ENCODE peak calls at places on chromosomes 5 and 9, in six cellular contexts. L is left ventricle myocardium inferior, R is GM10248, D is GM12878, H is hepatocyte, U is AG09319. W is an unnamed sample.

GRCh38 chr9:92807757-92808725 is 43.4 kb upstream of the BICD2 start:
- DNase-seq in L (no peak), R (no peak), D (no peak), H (no peak), U (no peak), W (no peak)

GRCh38 chr5:164053123-164053522 is 547.7 kb downstream of the MAT2B start:
- DNase-seq in L (no peak), R (no peak), D (no peak), H (no peak), U (no peak), W (no peak)

GRCh38 chr5:68533571-68534051 is 318.1 kb downstream of the PIK3R1 start:
- DNase-seq in L (no peak), R (no peak), D (no peak), H (no peak), U (no peak), W (no peak)

GRCh38 chr5:139900546-139901250 is 105.1 kb downstream of the PSD2 start:
- DNase-seq in L (no peak), R (no peak), D (no peak), H (no peak), U (no peak), W (no peak)

GRCh38 chr5:171137768-171138540 is 171.1 kb upstream of the TLX3 start:
- DNase-seq in L (no peak), R (no peak), D (no peak), H (no peak), U (no peak), W (no peak)

GRCh38 chr9:33517373-33517772 is 6.7 kb upstream of the ANKRD18B start:
- DNase-seq in L (no peak), R (peak), D (no peak), H (peak), U (no peak), W (no peak)

GRCh38 chr5:117054808-117055398 is 480.3 kb upstream of the SEMA6A start:
- DNase-seq in L (no peak), R (no peak), D (no peak), H (no peak), U (no peak), W (no peak)

GRCh38 chr5:36722913-36723312 is 116.5 kb downstream of the SLC1A3 start:
- DNase-seq in L (no peak), R (no peak), D (peak), H (no peak), U (no peak), W (no peak)

GRCh38 chr9:137253717-137254623 is 1.2 kb upstream of the NELFB start:
- DNase-seq in L (no peak), R (no peak), D (no peak), H (no peak), U (no peak), W (no peak)

GRCh38 chr5:142446131-142446959 is 121.5 kb upstream of the SPRY4 start:
- DNase-seq in L (no peak), R (no peak), D (no peak), H (peak), U (no peak), W (no peak)

GRCh38 chr5:15073453-15073852 is 201.9 kb upstream of the ANKH start:
- DNase-seq in L (no peak), R (no peak), D (no peak), H (no peak), U (no peak), W (no peak)

GRCh38 chr5:15064396-15064795 is 192.8 kb upstream of the ANKH start:
- DNase-seq in L (no peak), R (no peak), D (no peak), H (no peak), U (no peak), W (no peak)

GRCh38 chr5:15074651-15075050 is 203.1 kb upstream of the ANKH start:
- DNase-seq in L (no peak), R (no peak), D (no peak), H (no peak), U (no peak), W (no peak)

GRCh38 chr5:15069407-15069905 is 197.9 kb upstream of the ANKH start:
- DNase-seq in L (no peak), R (no peak), D (no peak), H (no peak), U (no peak), W (no peak)
- TF ChIP-seq CTCF in L (no peak), R (no peak), D (no peak), H (no peak), U (no peak), W (no peak)

DNA sequence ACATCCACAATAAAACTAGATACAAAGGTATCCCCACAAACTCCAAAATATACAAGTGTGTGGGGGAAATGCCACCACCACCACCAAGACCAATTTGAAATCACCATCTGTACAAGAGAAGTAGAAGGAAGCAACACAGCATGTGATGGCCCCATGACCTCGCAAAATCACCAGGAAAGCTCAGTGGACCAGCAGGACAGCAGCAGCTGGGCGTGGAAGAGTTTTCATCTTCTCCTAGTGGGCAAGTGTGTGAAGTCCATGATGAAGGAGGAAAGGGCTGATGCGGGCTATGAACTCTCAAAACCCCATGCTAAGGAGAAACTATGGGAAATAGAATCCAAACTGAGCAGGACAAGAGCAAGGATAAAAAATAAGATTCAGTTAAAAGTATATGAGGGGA is 58.1 kb downstream of the GOLPH3 start:
- DNase-seq in L (no peak), R (no peak), D (no peak), H (no peak), U (no peak), W (no peak)
- TF ChIP-seq CTCF in L (no peak), R (no peak), D (no peak), H (no peak), U (no peak), W (no peak)

DNA sequence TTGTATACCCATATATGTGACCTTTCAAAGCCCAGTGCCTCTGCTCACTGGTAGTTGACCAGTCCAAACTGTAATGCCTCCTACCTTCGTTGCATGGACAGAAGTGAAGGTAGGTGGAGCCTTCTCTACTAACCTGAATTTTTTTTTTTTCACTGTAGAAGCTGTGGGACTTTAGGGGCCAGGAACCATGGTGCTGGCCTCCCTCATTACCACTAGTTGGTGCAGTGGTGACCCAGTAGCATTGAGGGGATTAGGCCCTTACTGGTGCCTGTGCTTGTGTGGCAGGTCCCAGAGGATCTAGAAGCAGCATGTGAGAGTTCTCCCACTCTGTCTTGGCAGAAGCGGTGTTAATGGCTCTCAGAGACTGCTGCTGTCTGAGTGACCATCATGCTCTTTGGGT is 2.3 kb downstream of the RALGPS1 start:
- DNase-seq in L (no peak), R (no peak), D (no peak), H (no peak), U (no peak), W (no peak)
- TF ChIP-seq CTCF in L (no peak), R (no peak), D (peak), H (no peak), U (no peak), W (peak)

DNA sequence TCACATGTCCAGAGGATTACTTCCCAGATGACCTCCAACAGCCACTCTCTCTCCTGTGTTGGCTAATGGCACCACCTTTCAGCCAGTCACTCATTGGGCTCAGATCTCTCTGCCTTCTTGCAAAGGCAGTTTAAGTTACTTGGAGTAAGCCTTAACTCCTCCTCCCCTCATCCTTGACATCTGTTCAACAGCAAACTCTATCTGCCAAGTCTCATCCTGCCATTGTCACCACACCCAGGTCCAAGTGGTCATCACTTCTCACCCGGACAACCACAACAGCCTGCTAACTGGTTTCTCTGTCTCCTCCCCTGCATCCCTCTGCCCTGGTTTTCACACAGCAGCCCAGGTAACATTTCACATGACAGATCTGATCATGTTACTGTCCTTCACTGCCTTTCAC is 58.5 kb downstream of the DCP2 start:
- DNase-seq in L (no peak), R (peak), D (no peak), H (no peak), U (no peak), W (no peak)
- TF ChIP-seq CTCF in L (no peak), R (no peak), D (no peak), H (no peak), U (no peak), W (no peak)

GRCh38 chr5:109378095-109378494 is 31.7 kb downstream of the PJA2 start:
- DNase-seq in L (no peak), R (no peak), D (no peak), H (no peak), U (no peak), W (no peak)

GRCh38 chr5:109370343-109370742 is 39.4 kb downstream of the PJA2 start:
- DNase-seq in L (no peak), R (no peak), D (no peak), H (no peak), U (no peak), W (no peak)

GRCh38 chr5:109373932-109374331 is 35.8 kb downstream of the PJA2 start:
- DNase-seq in L (no peak), R (no peak), D (no peak), H (no peak), U (no peak), W (no peak)

DNA sequence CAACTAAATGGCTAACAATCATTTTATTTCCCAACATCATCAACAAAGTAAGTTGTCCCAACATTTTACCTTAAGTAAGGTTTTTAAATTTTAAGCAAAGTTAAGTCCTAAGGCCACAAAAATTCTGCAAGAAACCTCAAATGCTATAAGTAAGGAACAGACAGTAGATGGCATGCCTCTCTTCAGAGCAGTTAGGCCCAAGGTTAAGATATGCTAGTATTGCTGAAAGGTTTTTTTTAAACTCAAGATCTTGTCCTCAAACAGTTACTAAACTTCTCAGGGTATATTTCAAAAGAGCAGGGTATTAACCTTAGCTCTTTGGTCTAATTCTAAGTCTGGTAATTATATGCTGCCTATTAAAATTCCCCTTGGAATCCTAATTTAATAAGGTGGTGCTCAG is 35.1 kb downstream of the PJA2 start:
- DNase-seq in L (no peak), R (no peak), D (no peak), H (no peak), U (no peak), W (no peak)
- TF ChIP-seq CTCF in L (no peak), R (no peak), D (no peak), H (peak), U (no peak), W (no peak)

DNA sequence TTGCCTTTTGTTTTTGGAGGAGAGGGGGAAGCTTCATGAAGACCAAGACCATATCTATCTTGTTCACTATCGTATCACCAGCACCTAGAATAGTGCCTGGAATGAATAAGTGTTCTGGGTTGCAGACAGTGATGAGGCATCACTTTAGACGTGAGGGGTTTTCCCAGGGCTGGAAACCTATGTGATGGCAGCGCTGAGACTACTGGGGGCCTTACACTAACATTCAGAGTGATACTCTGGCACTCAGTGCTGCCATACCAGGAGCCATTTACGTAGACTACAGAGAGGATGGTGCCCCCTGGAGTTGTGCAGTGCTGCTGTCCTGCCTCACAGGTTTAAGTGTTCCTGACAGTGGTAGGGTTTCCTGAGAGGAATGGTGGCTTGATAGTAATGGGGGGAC is 6.9 kb downstream of the CCL19 start:
- DNase-seq in L (no peak), R (no peak), D (no peak), H (no peak), U (no peak), W (no peak)
- TF ChIP-seq CTCF in L (no peak), R (no peak), D (no peak), H (no peak), U (no peak), W (peak)

W was measured in GM06990.